ENCODE peak calls at places on chromosomes 2 and 18, in six cellular contexts. G is kidney tubule cell; D is iris pigment epithelial cell; O is NCI-H774; S is NCI-H1092 treated with DMSO at 0.1 percent for 48 hours; X is CD8-positive, alpha-beta T cell. F is an unnamed sample.

GRCh38 chr2:2904721-2905340 is 472.8 kb downstream of the EIPR1 start:
- DNase-seq in G (no peak), D (no peak), O (no peak), S (no peak), X (no peak), F (no peak)

GRCh38 chr2:181738074-181738473 is 57.8 kb upstream of the NEUROD1 start:
- DNase-seq in G (peak; percentile 8), D (peak; percentile 24), O (no peak), S (no peak), X (no peak), F (peak; percentile 28)

GRCh38 chr2:70994445-70995226 is at the start of gene TEX261:
- DNase-seq in G (peak; percentile 91), D (peak; percentile 81), O (peak; percentile 85), S (peak; percentile 82), X (peak; percentile 89), F (peak; percentile 71)

GRCh38 chr2:149989447-149990063 is 402.0 kb upstream of the MMADHC start:
- DNase-seq in G (peak; percentile 92), D (peak; percentile 46), O (no peak), S (no peak), X (no peak), F (peak; percentile 51)

GRCh38 chr18:36275561-36275960 is 22.0 kb upstream of the FHOD3 start:
- DNase-seq in G (no peak), D (no peak), O (no peak), S (no peak), X (no peak), F (no peak)

GRCh38 chr18:24935008-24935407 is 417.0 kb downstream of the ZNF521 start:
- DNase-seq in G (no peak), D (no peak), O (no peak), S (no peak), X (no peak), F (no peak)

GRCh38 chr2:23312996-23313606 is 71.9 kb upstream of the KLHL29 start:
- DNase-seq in G (no peak), D (peak; percentile 15), O (no peak), S (peak; percentile 11), X (peak; percentile 17), F (no peak)

GRCh38 chr2:118791511-118791910 is 55.9 kb downstream of the EN1 start:
- DNase-seq in G (no peak), D (no peak), O (no peak), S (no peak), X (no peak), F (no peak)

GRCh38 chr2:85971369-85971768 is 82.6 kb upstream of the ST3GAL5 start:
- DNase-seq in G (peak; percentile 19), D (peak; percentile 78), O (no peak), S (no peak), X (no peak), F (peak; percentile 74)

GRCh38 chr18:77528877-77529276 is 279.2 kb downstream of the GALR1 start:
- DNase-seq in G (no peak), D (no peak), O (no peak), S (no peak), X (no peak), F (no peak)

GRCh38 chr2:88281302-88282217 is 111.4 kb downstream of the THNSL2 start:
- DNase-seq in G (no peak), D (peak; percentile 1), O (no peak), S (no peak), X (no peak), F (no peak)

GRCh38 chr2:68464651-68465050 is 2.4 kb downstream of the FBXO48 start:
- DNase-seq in G (no peak), D (no peak), O (no peak), S (no peak), X (no peak), F (no peak)

GRCh38 chr2:238286987-238287386 is 1.4 kb downstream of the PER2 start:
- DNase-seq in G (peak; percentile 49), D (no peak), O (no peak), S (no peak), X (no peak), F (no peak)

GRCh38 chr2:134582547-134582899 is 136.3 kb downstream of the TMEM163 start:
- DNase-seq in G (peak; percentile 73), D (no peak), O (no peak), S (no peak), X (no peak), F (no peak)

GRCh38 chr18:58135806-58136331 is 91.8 kb downstream of the NEDD4L start:
- DNase-seq in G (peak; percentile 77), D (peak; percentile 64), O (peak; percentile 14), S (peak; percentile 58), X (peak; percentile 39), F (peak; percentile 74)

GRCh38 chr18:68147728-68148127 is 567.2 kb downstream of the TMX3 start:
- DNase-seq in G (no peak), D (peak; percentile 32), O (no peak), S (no peak), X (no peak), F (peak; percentile 45)

GRCh38 chr2:39728941-39729351 is 50.1 kb downstream of the THUMPD2 start:
- DNase-seq in G (peak; percentile 45), D (peak; percentile 63), O (peak; percentile 16), S (peak; percentile 4), X (peak; percentile 21), F (peak; percentile 35)

GRCh38 chr2:13652531-13653313 is 936.0 kb downstream of the TRIB2 start:
- DNase-seq in G (peak; percentile 54), D (peak; percentile 65), O (no peak), S (no peak), X (no peak), F (peak; percentile 73)

GRCh38 chr18:63505566-63506335 is 29.0 kb downstream of the SERPINB5 start:
- DNase-seq in G (peak; percentile 27), D (peak; percentile 14), O (no peak), S (no peak), X (no peak), F (peak; percentile 4)

GRCh38 chr2:217979151-217979811 is 23.5 kb downstream of the TNS1 start:
- DNase-seq in G (peak; percentile 28), D (no peak), O (no peak), S (no peak), X (no peak), F (peak; percentile 77)

GRCh38 chr2:10357193-10357592 is 54.5 kb downstream of the HPCAL1 start:
- DNase-seq in G (no peak), D (no peak), O (no peak), S (no peak), X (no peak), F (no peak)

GRCh38 chr2:107635883-107636282 is 190.8 kb upstream of the RGPD4 start:
- DNase-seq in G (peak; percentile 94), D (peak; percentile 92), O (no peak), S (no peak), X (no peak), F (peak; percentile 69)

GRCh38 chr18:9951022-9951859 is 37.4 kb downstream of the VAPA start:
- DNase-seq in G (peak; percentile 52), D (peak; percentile 79), O (no peak), S (no peak), X (no peak), F (peak; percentile 79)

GRCh38 chr2:618591-618990 is 58.6 kb downstream of the TMEM18 start:
- DNase-seq in G (no peak), D (no peak), O (no peak), S (no peak), X (no peak), F (no peak)

GRCh38 chr2:235059161-235059560 is 107.3 kb downstream of the SH3BP4 start:
- DNase-seq in G (no peak), D (no peak), O (no peak), S (no peak), X (no peak), F (no peak)

GRCh38 chr2:126761981-126762878 is 106.3 kb downstream of the GYPC start:
- DNase-seq in G (no peak), D (no peak), O (no peak), S (no peak), X (peak; percentile 56), F (no peak)

F was measured in IMR-90.